ENCODE peak calls at places on chromosomes 4 and X, in eight cellular contexts. B, D, O, X, F, J, Z and U are unnamed samples.

GRCh38 chr4:53376900-53377299 is 541 bp upstream of the FIP1L1 start:
- DNase-seq in B (no peak), D (no peak), O (no peak), X (no peak), F (no peak), J (no peak), Z (no peak), U (no peak)

GRCh38 chrX:107678957-107679740 is 50.8 kb downstream of the PRPS1 start:
- DNase-seq in B (no peak), D (peak; percentile 52), O (peak; percentile 66), X (no peak), F (peak; percentile 27), J (no peak), Z (peak; percentile 83), U (no peak)

GRCh38 chrX:146433771-146434170 is 375.8 kb upstream of the CXorf51B start:
- DNase-seq in B (no peak), D (no peak), O (no peak), X (no peak), F (no peak), J (no peak), Z (no peak), U (no peak)

GRCh38 chrX:40147399-40148188 is 49.8 kb upstream of the BCOR start:
- DNase-seq in B (peak; percentile 43), D (no peak), O (no peak), X (no peak), F (no peak), J (no peak), Z (no peak), U (no peak)

GRCh38 chr4:128528177-128528576 is 240.6 kb upstream of the PGRMC2 start:
- DNase-seq in B (no peak), D (no peak), O (no peak), X (no peak), F (no peak), J (no peak), Z (no peak), U (no peak)

GRCh38 chr4:110087116-110087708 is 111.2 kb downstream of the ELOVL6 start:
- DNase-seq in B (no peak), D (no peak), O (peak; percentile 59), X (no peak), F (peak; percentile 68), J (no peak), Z (no peak), U (no peak)

GRCh38 chr4:184310171-184310567 is 92.5 kb upstream of the ENPP6 start:
- DNase-seq in B (no peak), D (peak; percentile 10), O (no peak), X (no peak), F (no peak), J (no peak), Z (peak; percentile 69), U (peak; percentile 66)

GRCh38 chr4:154686838-154687237 is 57.0 kb upstream of the LRAT start:
- DNase-seq in B (no peak), D (no peak), O (no peak), X (no peak), F (no peak), J (no peak), Z (no peak), U (no peak)

GRCh38 chrX:155334486-155335316 is at the start of gene CLIC2:
- DNase-seq in B (no peak), D (no peak), O (peak; percentile 81), X (no peak), F (peak; percentile 53), J (no peak), Z (no peak), U (no peak)

GRCh38 chr4:40629401-40630334 is at the start of gene RBM47:
- DNase-seq in B (peak; percentile 59), D (peak; percentile 7), O (no peak), X (peak; percentile 13), F (no peak), J (peak; percentile 29), Z (peak; percentile 89), U (peak; percentile 13)

GRCh38 chr4:70714061-70714468 is 7.7 kb upstream of the RUFY3 start:
- DNase-seq in B (no peak), D (no peak), O (no peak), X (no peak), F (no peak), J (no peak), Z (no peak), U (no peak)

GRCh38 chr4:70992354-70992753 is 1.1 kb upstream of the DCK start:
- DNase-seq in B (no peak), D (no peak), O (no peak), X (no peak), F (no peak), J (no peak), Z (no peak), U (no peak)

GRCh38 chrX:1743105-1743504 is 128.2 kb downstream of the ASMT start:
- DNase-seq in B (no peak), D (no peak), O (no peak), X (no peak), F (no peak), J (no peak), Z (no peak), U (no peak)

GRCh38 chr4:183333202-183333601 is 11.0 kb upstream of the CLDN24 start:
- DNase-seq in B (no peak), D (no peak), O (no peak), X (no peak), F (no peak), J (no peak), Z (no peak), U (no peak)

GRCh38 chr4:185265942-185266341 is 56.5 kb downstream of the SNX25 start:
- DNase-seq in B (peak; percentile 20), D (no peak), O (peak; percentile 27), X (no peak), F (no peak), J (no peak), Z (no peak), U (no peak)

GRCh38 chr4:14701896-14702295 is 300.4 kb upstream of the CPEB2 start:
- DNase-seq in B (no peak), D (no peak), O (no peak), X (no peak), F (no peak), J (no peak), Z (no peak), U (no peak)

GRCh38 chr4:166432125-166432524 is 559.1 kb downstream of the TLL1 start:
- DNase-seq in B (no peak), D (no peak), O (no peak), X (no peak), F (no peak), J (no peak), Z (no peak), U (no peak)

GRCh38 chrX:39289827-39290226 is 488.6 kb downstream of the MID1IP1 start:
- DNase-seq in B (no peak), D (no peak), O (no peak), X (no peak), F (no peak), J (no peak), Z (no peak), U (no peak)

GRCh38 chr4:106063009-106063408 is 167.7 kb downstream of the NPNT start:
- DNase-seq in B (no peak), D (no peak), O (no peak), X (no peak), F (no peak), J (no peak), Z (no peak), U (no peak)

GRCh38 chr4:80184791-80185756 is 12.2 kb upstream of the PRDM8 start:
- DNase-seq in B (peak; percentile 23), D (no peak), O (no peak), X (no peak), F (no peak), J (no peak), Z (no peak), U (no peak)

GRCh38 chr4:37891221-37892159 is 606 bp downstream of the TBC1D1 start:
- DNase-seq in B (peak; percentile 80), D (peak; percentile 50), O (no peak), X (peak; percentile 36), F (no peak), J (no peak), Z (no peak), U (peak; percentile 71)

GRCh38 chrX:1465261-1466231 is 12.8 kb upstream of the ASMTL start:
- DNase-seq in B (no peak), D (no peak), O (no peak), X (no peak), F (no peak), J (no peak), Z (peak; percentile 51), U (no peak)

GRCh38 chr4:107380836-107381438 is 339.1 kb downstream of the PAPSS1 start:
- DNase-seq in B (no peak), D (no peak), O (no peak), X (no peak), F (no peak), J (no peak), Z (no peak), U (no peak)

GRCh38 chr4:154743683-154744340 is at the start of gene LRAT:
- DNase-seq in B (peak; percentile 50), D (peak; percentile 21), O (no peak), X (peak; percentile 9), F (no peak), J (no peak), Z (peak; percentile 72), U (peak; percentile 56)

GRCh38 chr4:127165971-127166370 is 466.8 kb upstream of the INTU start:
- DNase-seq in B (no peak), D (no peak), O (no peak), X (no peak), F (no peak), J (no peak), Z (no peak), U (no peak)

GRCh38 chr4:37693450-37694190 is 7.4 kb upstream of the RELL1 start:
- DNase-seq in B (no peak), D (no peak), O (peak; percentile 59), X (no peak), F (peak; percentile 50), J (no peak), Z (no peak), U (no peak)

GRCh38 chr4:159075531-159075932 is 27.3 kb upstream of the RAPGEF2 start:
- DNase-seq in B (no peak), D (no peak), O (no peak), X (no peak), F (peak; percentile 58), J (no peak), Z (no peak), U (no peak)

GRCh38 chr4:157265281-157265680 is 44.8 kb downstream of the GRIA2 start:
- DNase-seq in B (no peak), D (no peak), O (peak; percentile 15), X (no peak), F (no peak), J (no peak), Z (no peak), U (no peak)

GRCh38 chr4:118888666-118889312 is at the start of gene SYNPO2:
- DNase-seq in B (peak; percentile 35), D (no peak), O (no peak), X (peak; percentile 58), F (peak; percentile 54), J (no peak), Z (peak; percentile 63), U (peak; percentile 12)

GRCh38 chr4:83489711-83490326 is 4.9 kb upstream of the ABRAXAS1 start:
- DNase-seq in B (no peak), D (no peak), O (no peak), X (no peak), F (no peak), J (no peak), Z (no peak), U (no peak)

GRCh38 chr4:118910221-118910620 is 21.6 kb downstream of the SYNPO2 start:
- DNase-seq in B (no peak), D (no peak), O (no peak), X (no peak), F (no peak), J (no peak), Z (no peak), U (no peak)

GRCh38 chr4:102625232-102625930 is 124.2 kb downstream of the NFKB1 start:
- DNase-seq in B (peak; percentile 65), D (peak; percentile 50), O (no peak), X (no peak), F (no peak), J (no peak), Z (no peak), U (peak; percentile 64)

GRCh38 chr4:76767983-76768382 is 130.0 kb downstream of the SOWAHB start:
- DNase-seq in B (no peak), D (no peak), O (no peak), X (no peak), F (no peak), J (no peak), Z (no peak), U (no peak)